ENCODE peak calls at places on chromosomes 5 and 9, in five cellular contexts. One of them, this sample, is unnamed.

GRCh38 chr5:37717613-37718431 is 122.0 kb downstream of the GDNF start:
- DNase-seq in astrocyte of the cerebellum: peak; percentile 81
- DNase-seq in NAMALWA: no peak
- DNase-seq in dorsolateral prefrontal cortex: no peak
- DNase-seq in kidney: no peak
- DNase-seq in this sample: no peak

GRCh38 chr5:97124335-97124734 is 18.1 kb downstream of the LIX1 start:
- DNase-seq in astrocyte of the cerebellum: no peak
- DNase-seq in NAMALWA: no peak
- DNase-seq in dorsolateral prefrontal cortex: no peak
- DNase-seq in kidney: no peak
- DNase-seq in this sample: peak; percentile 26

GRCh38 chr9:98726735-98727134 is 18.0 kb upstream of the GABBR2 start:
- DNase-seq in astrocyte of the cerebellum: no peak
- DNase-seq in NAMALWA: peak; percentile 55
- DNase-seq in dorsolateral prefrontal cortex: peak; percentile 52
- DNase-seq in kidney: no peak
- DNase-seq in this sample: no peak

GRCh38 chr5:14153932-14154646 is 10.9 kb downstream of the TRIO start:
- DNase-seq in astrocyte of the cerebellum: peak; percentile 72
- DNase-seq in NAMALWA: no peak
- DNase-seq in dorsolateral prefrontal cortex: peak; percentile 27
- DNase-seq in kidney: peak; percentile 84
- DNase-seq in this sample: peak; percentile 94

GRCh38 chr5:42397267-42397666 is 26.0 kb upstream of the GHR start:
- DNase-seq in astrocyte of the cerebellum: no peak
- DNase-seq in NAMALWA: no peak
- DNase-seq in dorsolateral prefrontal cortex: no peak
- DNase-seq in kidney: no peak
- DNase-seq in this sample: no peak

GRCh38 chr5:89315194-89315593 is 432.2 kb upstream of the MEF2C start:
- DNase-seq in astrocyte of the cerebellum: peak; percentile 82
- DNase-seq in NAMALWA: no peak
- DNase-seq in dorsolateral prefrontal cortex: no peak
- DNase-seq in kidney: no peak
- DNase-seq in this sample: no peak

GRCh38 chr9:80401243-80401642 is 829.5 kb downstream of the TLE4 start:
- DNase-seq in astrocyte of the cerebellum: no peak
- DNase-seq in NAMALWA: no peak
- DNase-seq in dorsolateral prefrontal cortex: no peak
- DNase-seq in kidney: no peak
- DNase-seq in this sample: no peak

GRCh38 chr5:69414885-69415583 is at the start of gene MARVELD2:
- DNase-seq in astrocyte of the cerebellum: peak; percentile 3
- DNase-seq in NAMALWA: no peak
- DNase-seq in dorsolateral prefrontal cortex: peak; percentile 20
- DNase-seq in kidney: peak; percentile 97
- DNase-seq in this sample: no peak

GRCh38 chr5:98663521-98663920 is 109.9 kb upstream of the RGMB start:
- DNase-seq in astrocyte of the cerebellum: peak; percentile 19
- DNase-seq in NAMALWA: no peak
- DNase-seq in dorsolateral prefrontal cortex: no peak
- DNase-seq in kidney: no peak
- DNase-seq in this sample: no peak

GRCh38 chr5:172758077-172758835 is 12.7 kb downstream of the DUSP1 start:
- DNase-seq in astrocyte of the cerebellum: peak; percentile 86
- DNase-seq in NAMALWA: no peak
- DNase-seq in dorsolateral prefrontal cortex: no peak
- DNase-seq in kidney: no peak
- DNase-seq in this sample: no peak

GRCh38 chr5:141846031-141846430 is 32.2 kb downstream of the PCDH1 start:
- DNase-seq in astrocyte of the cerebellum: no peak
- DNase-seq in NAMALWA: peak; percentile 27
- DNase-seq in dorsolateral prefrontal cortex: peak; percentile 97
- DNase-seq in kidney: peak; percentile 74
- DNase-seq in this sample: no peak

GRCh38 chr9:134284273-134284672 is 42.0 kb upstream of the RXRA start:
- DNase-seq in astrocyte of the cerebellum: no peak
- DNase-seq in NAMALWA: no peak
- DNase-seq in dorsolateral prefrontal cortex: no peak
- DNase-seq in kidney: no peak
- DNase-seq in this sample: no peak

GRCh38 chr5:149946118-149946517 is 1.5 kb upstream of the PDE6A start:
- DNase-seq in astrocyte of the cerebellum: no peak
- DNase-seq in NAMALWA: no peak
- DNase-seq in dorsolateral prefrontal cortex: no peak
- DNase-seq in kidney: no peak
- DNase-seq in this sample: no peak

GRCh38 chr9:4117835-4118610 is 181.8 kb downstream of the GLIS3 start:
- DNase-seq in astrocyte of the cerebellum: no peak
- DNase-seq in NAMALWA: peak; percentile 65
- DNase-seq in dorsolateral prefrontal cortex: no peak
- DNase-seq in kidney: peak; percentile 76
- DNase-seq in this sample: no peak

GRCh38 chr9:120878188-120879130 is 1.5 kb upstream of the PHF19 start:
- DNase-seq in astrocyte of the cerebellum: no peak
- DNase-seq in NAMALWA: no peak
- DNase-seq in dorsolateral prefrontal cortex: no peak
- DNase-seq in kidney: peak; percentile 50
- DNase-seq in this sample: no peak

GRCh38 chr5:154813736-154814135 is 36.7 kb downstream of the FAXDC2 start:
- DNase-seq in astrocyte of the cerebellum: no peak
- DNase-seq in NAMALWA: no peak
- DNase-seq in dorsolateral prefrontal cortex: no peak
- DNase-seq in kidney: no peak
- DNase-seq in this sample: no peak

GRCh38 chr5:84393969-84394368 is 9.3 kb upstream of the EDIL3 start:
- DNase-seq in astrocyte of the cerebellum: no peak
- DNase-seq in NAMALWA: no peak
- DNase-seq in dorsolateral prefrontal cortex: no peak
- DNase-seq in kidney: peak; percentile 73
- DNase-seq in this sample: no peak

GRCh38 chr5:52789378-52789777 is 1.7 kb downstream of the ITGA1 start:
- DNase-seq in astrocyte of the cerebellum: no peak
- DNase-seq in NAMALWA: no peak
- DNase-seq in dorsolateral prefrontal cortex: no peak
- DNase-seq in kidney: no peak
- DNase-seq in this sample: no peak

GRCh38 chr9:126915281-126915816 is 767 bp downstream of the RALGPS1 start:
- DNase-seq in astrocyte of the cerebellum: no peak
- DNase-seq in NAMALWA: peak; percentile 62
- DNase-seq in dorsolateral prefrontal cortex: no peak
- DNase-seq in kidney: peak; percentile 92
- DNase-seq in this sample: no peak

GRCh38 chr9:131361202-131361833 is 32.6 kb upstream of the PRRC2B start:
- DNase-seq in astrocyte of the cerebellum: no peak
- DNase-seq in NAMALWA: no peak
- DNase-seq in dorsolateral prefrontal cortex: no peak
- DNase-seq in kidney: peak; percentile 61
- DNase-seq in this sample: no peak

GRCh38 chr5:126801992-126802294 is 25.0 kb downstream of the LMNB1 start:
- DNase-seq in astrocyte of the cerebellum: peak; percentile 62
- DNase-seq in NAMALWA: peak; percentile 70
- DNase-seq in dorsolateral prefrontal cortex: no peak
- DNase-seq in kidney: no peak
- DNase-seq in this sample: no peak

GRCh38 chr9:104948277-104948676 is 20.3 kb upstream of the ABCA1 start:
- DNase-seq in astrocyte of the cerebellum: no peak
- DNase-seq in NAMALWA: no peak
- DNase-seq in dorsolateral prefrontal cortex: no peak
- DNase-seq in kidney: no peak
- DNase-seq in this sample: no peak

GRCh38 chr5:133825631-133826289 is 142.7 kb downstream of the C5orf15 start:
- DNase-seq in astrocyte of the cerebellum: no peak
- DNase-seq in NAMALWA: no peak
- DNase-seq in dorsolateral prefrontal cortex: no peak
- DNase-seq in kidney: peak; percentile 84
- DNase-seq in this sample: no peak

GRCh38 chr5:128084228-128085167 is 932 bp downstream of the SLC12A2 start:
- DNase-seq in astrocyte of the cerebellum: no peak
- DNase-seq in NAMALWA: peak; percentile 56
- DNase-seq in dorsolateral prefrontal cortex: no peak
- DNase-seq in kidney: peak; percentile 85
- DNase-seq in this sample: no peak

GRCh38 chr9:127538849-127539258 is 73.2 kb upstream of the STXBP1 start:
- DNase-seq in astrocyte of the cerebellum: no peak
- DNase-seq in NAMALWA: no peak
- DNase-seq in dorsolateral prefrontal cortex: no peak
- DNase-seq in kidney: no peak
- DNase-seq in this sample: no peak

GRCh38 chr9:106857811-106858470 is 5.0 kb upstream of the ZNF462 start:
- DNase-seq in astrocyte of the cerebellum: no peak
- DNase-seq in NAMALWA: no peak
- DNase-seq in dorsolateral prefrontal cortex: no peak
- DNase-seq in kidney: no peak
- DNase-seq in this sample: no peak

GRCh38 chr5:168777651-168778050 is 198.5 kb upstream of the PANK3 start:
- DNase-seq in astrocyte of the cerebellum: no peak
- DNase-seq in NAMALWA: no peak
- DNase-seq in dorsolateral prefrontal cortex: no peak
- DNase-seq in kidney: no peak
- DNase-seq in this sample: no peak